ENCODE peak calls at places on chromosomes 5 and 9, in ten cellular contexts. Q is Panc1; X is adipocyte; V is body of pancreas; F is CD4-positive, CD25-positive, alpha-beta regulatory T cell; S is upper lobe of right lung; T is MM.1S; Z is CD8-positive, alpha-beta T cell; M is ascending aorta; B is BE2C. N is an unnamed sample. For H3K36me3 and H3K27me3, the result is how much of the 10 kb centered on the place peaks cover.

GRCh38 chr5:105677291-105677690 is 1993.4 kb downstream of the EFNA5 start:
- DNase-seq in S (no peak), V (no peak), F (no peak), Z (no peak), B (no peak), M (no peak), Q (no peak), X (no peak), T (no peak), N (no peak)

GRCh38 chr9:137237759-137238726 is 3.0 kb upstream of the TUBB4B start:
- DNase-seq in F (no peak), Q (no peak), M (no peak), Z (no peak), T (no peak), V (peak), B (no peak), S (no peak), X (no peak), N (no peak)

GRCh38 chr9:128098936-128099931 is 28.3 kb downstream of the PTGES2 start:
- DNase-seq in V (no peak), Q (no peak), Z (no peak), T (no peak), X (peak), S (no peak), F (peak), M (no peak), B (no peak), N (no peak)

GRCh38 chr9:136609838-136610311 is 52.8 kb upstream of the EGFL7 start:
- DNase-seq in M (no peak), T (no peak), B (peak), Z (no peak), F (no peak), V (no peak), X (no peak), S (no peak), Q (no peak), N (no peak)

GRCh38 chr9:136848393-136849037 is 694 bp upstream of the PHPT1 start:
- DNase-seq in S (peak), Z (no peak), X (peak), V (peak), B (peak), Q (no peak), T (peak), F (peak), M (no peak), N (no peak)

GRCh38 chr5:45029553-45029952 is 220.8 kb downstream of the MRPS30 start:
- DNase-seq in S (no peak), V (no peak), M (no peak), Z (no peak), Q (no peak), F (no peak), T (no peak), X (no peak), B (no peak), N (no peak)

GRCh38 chr9:101445353-101446029 is 9.9 kb upstream of the ALDOB start:
- DNase-seq in Q (no peak), M (no peak), F (no peak), X (peak), S (no peak), Z (no peak), V (no peak), T (no peak), B (no peak), N (no peak)

GRCh38 chr5:154780128-154780527 is 25.0 kb downstream of the LARP1 start:
- DNase-seq in V (no peak), S (no peak), X (no peak), T (no peak), M (no peak), Q (no peak), B (no peak), F (no peak), Z (no peak), N (no peak)

GRCh38 chr5:127942246-127943060 is 141.1 kb upstream of the SLC12A2 start:
- DNase-seq in V (no peak), T (no peak), M (no peak), B (no peak), F (no peak), X (peak), Z (no peak), Q (no peak), S (no peak), N (no peak)

GRCh38 chr5:153714732-153715287 is 224.3 kb downstream of the GRIA1 start:
- DNase-seq in X (peak), Q (no peak), T (no peak), F (no peak), Z (no peak), B (no peak), M (no peak), S (no peak), V (no peak), N (no peak)

GRCh38 chr5:73591698-73592501 is 26.4 kb downstream of the UTP15 start:
- DNase-seq in S (no peak), T (no peak), F (no peak), B (peak), Q (no peak), M (no peak), Z (no peak), X (peak), V (no peak), N (no peak)

GRCh38 chr9:127194881-127195713 is 69.5 kb upstream of the GARNL3 start:
- DNase-seq in M (no peak), F (no peak), Q (no peak), T (no peak), V (no peak), S (no peak), Z (no peak), X (no peak), B (no peak), N (peak)

GRCh38 chr5:32711693-32712462 is 757 bp downstream of the NPR3 start:
- DNase-seq in F (no peak), M (peak), Q (no peak), Z (no peak), S (no peak), T (no peak), V (peak), X (peak), B (no peak), N (no peak)

GRCh38 chr9:3758816-3759576 is 233.2 kb upstream of the RFX3 start:
- DNase-seq in Q (no peak), X (peak), T (peak), S (no peak), F (no peak), Z (no peak), V (no peak), B (no peak), M (no peak), N (no peak)

GRCh38 chr9:6194934-6195333 is 20.7 kb upstream of the IL33 start:
- DNase-seq in Q (no peak), B (peak), T (no peak), S (no peak), M (no peak), Z (no peak), F (no peak), X (no peak), V (no peak), N (no peak)

GRCh38 chr5:157476699-157477408 is 16.8 kb downstream of the NIPAL4 start:
- DNase-seq in F (peak), V (peak), X (peak), B (peak), Q (no peak), T (peak), S (no peak), Z (no peak), M (no peak), N (peak)

GRCh38 chr5:96384353-96384752 is 48.7 kb downstream of the PCSK1 start:
- DNase-seq in M (peak), V (no peak), S (no peak), Z (no peak), X (peak), B (no peak), T (no peak), Q (peak), F (no peak), N (peak)

GRCh38 chr5:169914766-169915165 is 65.5 kb downstream of the INSYN2B start:
- DNase-seq in F (no peak), S (no peak), B (no peak), T (no peak), Q (no peak), Z (no peak), M (no peak), X (peak), V (peak), N (peak)

GRCh38 chr9:97599447-97599846 is 33.7 kb downstream of the TSTD2 start:
- DNase-seq in M (no peak), X (no peak), F (no peak), Q (no peak), B (no peak), T (peak), Z (no peak), V (no peak), S (no peak), N (no peak)

GRCh38 chr9:87770616-87771015 is 44.7 kb downstream of the CTSL start:
- DNase-seq in Q (no peak), B (no peak), S (no peak), Z (no peak), V (no peak), M (no peak), T (no peak), X (no peak), F (no peak), N (no peak)

GRCh38 chr5:72842816-72843215 is 26.4 kb downstream of the TNPO1 start:
- DNase-seq in Z (no peak), S (no peak), T (no peak), Q (peak), F (no peak), M (no peak), X (no peak), B (no peak), V (no peak), N (peak)

GRCh38 chr5:50655810-50656205 is 10.6 kb upstream of the PARP8 start:
- DNase-seq in B (no peak), X (no peak), Z (no peak), T (no peak), V (peak), F (no peak), M (no peak), Q (no peak), S (no peak), N (no peak)

GRCh38 chr5:176643491-176644219 is 3.6 kb upstream of the TSPAN17 start:
- DNase-seq in F (no peak), X (no peak), Z (no peak), B (no peak), V (no peak), Q (no peak), T (no peak), M (no peak), S (no peak), N (no peak)
- H3K36me3 ChIP-seq in F (under half), X (under half), Z (under half), B (under half), V (under half), Q (under half), T (under half), M (under half), S (under half), N (under half)

GRCh38 chr5:165149439-165149838 is 1644.0 kb downstream of the MAT2B start:
- DNase-seq in X (no peak), T (no peak), B (no peak), Q (no peak), Z (no peak), M (no peak), S (no peak), V (no peak), F (no peak), N (no peak)
- H3K27me3 ChIP-seq in X (under half), T (under half), B (under half), Q (under half), Z (under half), M (under half), S (under half), V (under half), F (under half), N (under half)

DNA sequence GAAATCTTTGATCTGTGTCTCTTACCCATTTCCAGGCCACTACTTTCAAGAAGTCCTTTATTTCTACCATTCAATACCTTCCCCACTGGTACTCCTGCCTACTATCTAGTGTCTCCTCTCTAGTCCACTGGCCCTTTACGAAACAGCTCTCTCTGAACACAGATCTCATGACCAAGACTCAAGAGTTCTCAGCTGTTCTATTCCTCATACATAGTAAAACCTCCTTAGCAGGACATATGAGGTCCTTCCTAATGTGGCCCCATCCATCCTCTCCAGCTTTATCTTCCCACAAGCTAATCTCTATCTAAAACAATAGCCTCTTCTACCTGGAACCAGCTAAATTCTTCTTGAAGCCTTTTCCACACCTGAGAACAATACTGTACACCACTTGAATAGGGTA is 2.6 kb downstream of the TEX10 start:
- DNase-seq in Q (no peak), S (no peak), B (no peak), V (no peak), T (no peak), F (no peak), Z (no peak), X (peak), M (no peak), N (no peak)
- H3K4me3 ChIP-seq in Q (no peak), S (no peak), B (peak), V (no peak), T (no peak), F (peak), Z (no peak), X (no peak), M (no peak), N (no peak)

DNA sequence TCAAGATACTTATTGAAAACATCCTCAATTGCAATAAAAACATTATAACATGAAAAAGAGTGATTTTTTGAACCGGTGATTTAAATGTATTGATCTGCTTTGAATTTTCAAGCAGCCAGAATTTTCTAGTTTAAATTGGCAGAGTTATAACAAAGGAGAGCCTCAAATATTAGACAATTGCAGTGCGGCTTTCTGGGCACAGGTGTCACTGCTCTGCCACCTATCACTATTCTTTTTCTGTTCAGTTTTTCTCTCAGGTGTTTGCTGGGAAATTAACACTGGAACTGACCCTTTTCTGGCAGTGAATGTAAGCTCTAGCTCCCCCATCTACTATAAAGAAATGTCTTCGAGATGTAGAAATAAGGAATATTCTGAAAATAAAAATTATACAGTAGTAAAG is 23.0 kb downstream of the ZBED3 start:
- DNase-seq in X (no peak), M (no peak), F (no peak), V (peak), Q (no peak), B (no peak), S (no peak), T (no peak), Z (no peak), N (no peak)
- H3K36me3 ChIP-seq in X (half or more), M (under half), F (half or more), V (under half), Q (under half), B (under half), S (half or more), T (under half), Z (under half), N (under half)

GRCh38 chr9:99828054-99828416 is 6.3 kb downstream of the NR4A3 start:
- DNase-seq in V (no peak), B (no peak), Q (no peak), S (no peak), T (no peak), F (no peak), M (no peak), X (no peak), Z (no peak), N (no peak)
- H3K27me3 ChIP-seq in V (under half), B (half or more), Q (under half), S (half or more), T (under half), F (under half), M (under half), X (under half), Z (under half), N (under half)

DNA sequence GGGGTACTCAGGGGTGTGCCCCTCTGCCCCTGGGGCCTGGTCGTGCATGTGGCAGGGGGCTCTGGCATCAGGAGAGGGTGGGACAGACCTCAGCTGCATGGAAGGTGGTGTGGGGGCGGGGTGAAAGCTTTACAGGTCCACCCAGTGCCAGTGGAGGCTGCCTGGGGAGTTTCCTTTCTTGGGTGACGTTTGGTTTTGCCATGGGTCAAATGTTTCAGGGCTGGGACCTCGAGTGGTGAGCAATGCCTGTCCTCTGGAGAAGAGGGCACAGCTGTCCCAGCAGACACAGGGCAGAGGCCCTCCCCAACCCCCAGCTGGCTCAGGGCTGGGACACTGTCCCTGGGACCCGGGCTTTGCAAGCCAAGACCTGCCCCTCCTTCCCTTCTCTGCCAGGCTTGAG is 3.6 kb downstream of the RXRA start:
- DNase-seq in F (no peak), T (no peak), V (peak), Q (no peak), M (no peak), S (no peak), Z (no peak), B (no peak), X (no peak), N (no peak)
- H3K4me3 ChIP-seq in F (no peak), T (no peak), V (no peak), Q (no peak), M (peak), S (peak), Z (no peak), B (no peak), X (peak), N (no peak)

N was measured in kidney epithelial cell.